ENCODE peak calls at places on chromosomes 13 and 19, in eight cellular contexts. Y, J, Q, S, F, H, M and A are unnamed samples.

GRCh38 chr13:41634407-41634806 is 177.1 kb downstream of the RGCC start:
- DNase-seq in H (no peak), J (no peak), S (no peak), M (no peak), Q (no peak), F (no peak), Y (no peak), A (no peak)

GRCh38 chr19:39949026-39949747 is 14.8 kb upstream of the FCGBP start:
- DNase-seq in H (no peak), F (no peak), Y (no peak), Q (peak), M (no peak), S (no peak), J (no peak), A (no peak)

GRCh38 chr19:1087813-1088418 is 7.3 kb downstream of the POLR2E start:
- DNase-seq in S (no peak), F (no peak), Y (no peak), H (no peak), M (no peak), J (no peak), Q (no peak), A (no peak)

GRCh38 chr13:110925023-110925608 is 10.2 kb upstream of the ANKRD10 start:
- DNase-seq in J (no peak), Y (no peak), F (peak), H (no peak), Q (no peak), M (no peak), S (no peak), A (no peak)

GRCh38 chr13:78102121-78102677 is 183.6 kb upstream of the EDNRB start:
- DNase-seq in Q (no peak), S (peak), F (no peak), M (no peak), Y (no peak), H (no peak), J (peak), A (peak)

GRCh38 chr13:82912564-82912963 is 969.7 kb downstream of the SLITRK1 start:
- DNase-seq in F (no peak), Q (no peak), S (no peak), M (no peak), H (no peak), J (no peak), Y (no peak), A (no peak)

GRCh38 chr19:40281381-40282208 is 3.5 kb downstream of the AKT2 start:
- DNase-seq in Q (no peak), F (peak), J (no peak), S (no peak), Y (no peak), H (no peak), M (no peak), A (no peak)

GRCh38 chr19:58581227-58582141 is 8.3 kb upstream of the MZF1 start:
- DNase-seq in F (peak), S (peak), H (peak), Q (peak), Y (peak), J (peak), M (peak), A (peak)

GRCh38 chr13:71759506-71760225 is 107.3 kb downstream of the DACH1 start:
- DNase-seq in J (no peak), H (no peak), Q (no peak), M (no peak), F (peak), Y (no peak), S (no peak), A (no peak)

GRCh38 chr13:20940083-20940482 is 37.5 kb upstream of the XPO4 start:
- DNase-seq in J (no peak), F (no peak), Q (no peak), S (peak), H (no peak), M (no peak), Y (no peak), A (no peak)

GRCh38 chr13:56558698-56559320 is 581.9 kb upstream of the PRR20A start:
- DNase-seq in F (no peak), M (peak), H (no peak), J (no peak), Y (no peak), Q (no peak), S (no peak), A (no peak)

GRCh38 chr13:110150384-110151091 is 156.4 kb downstream of the COL4A1 start:
- DNase-seq in J (no peak), M (no peak), Y (no peak), H (no peak), Q (no peak), F (no peak), S (no peak), A (no peak)

GRCh38 chr13:44024496-44025155 is 144.9 kb downstream of the LACC1 start:
- DNase-seq in Q (no peak), S (no peak), H (no peak), J (no peak), M (no peak), Y (no peak), F (no peak), A (peak)

GRCh38 chr13:31896427-31896826 is 135.1 kb upstream of the FRY start:
- DNase-seq in Y (peak), S (peak), H (no peak), F (peak), Q (no peak), J (no peak), M (no peak), A (peak)

GRCh38 chr19:49327878-49328544 is 3.0 kb upstream of the SLC6A16 start:
- DNase-seq in H (peak), M (no peak), S (no peak), Q (no peak), Y (no peak), J (no peak), F (peak), A (peak)
- TF ChIP-seq CTCF in H (peak), M (peak), S (peak), Q (peak), Y (peak), J (peak), F (peak), A (peak)

GRCh38 chr19:2524840-2525723 is 49.2 kb downstream of the GADD45B start:
- DNase-seq in M (no peak), Q (no peak), F (peak), Y (no peak), S (peak), J (no peak), H (no peak), A (peak)

GRCh38 chr19:2527716-2528115 is 51.8 kb downstream of the GADD45B start:
- DNase-seq in H (no peak), S (no peak), Y (no peak), Q (no peak), J (no peak), F (no peak), M (no peak), A (no peak)

GRCh38 chr19:2527171-2527570 is 51.2 kb downstream of the GADD45B start:
- DNase-seq in J (no peak), F (no peak), Q (no peak), H (no peak), S (no peak), Y (no peak), M (no peak), A (no peak)

GRCh38 chr19:2524361-2524839 is 48.5 kb downstream of the GADD45B start:
- DNase-seq in M (no peak), S (no peak), Q (no peak), H (no peak), J (no peak), Y (no peak), F (no peak), A (no peak)

GRCh38 chr19:2523630-2524311 is 47.8 kb downstream of the GADD45B start:
- DNase-seq in Q (no peak), S (peak), M (no peak), Y (no peak), H (no peak), J (no peak), F (peak), A (no peak)
- TF ChIP-seq CTCF in Q (peak), S (peak), M (no peak), Y (no peak), H (no peak), J (no peak), F (peak), A (no peak)

DNA sequence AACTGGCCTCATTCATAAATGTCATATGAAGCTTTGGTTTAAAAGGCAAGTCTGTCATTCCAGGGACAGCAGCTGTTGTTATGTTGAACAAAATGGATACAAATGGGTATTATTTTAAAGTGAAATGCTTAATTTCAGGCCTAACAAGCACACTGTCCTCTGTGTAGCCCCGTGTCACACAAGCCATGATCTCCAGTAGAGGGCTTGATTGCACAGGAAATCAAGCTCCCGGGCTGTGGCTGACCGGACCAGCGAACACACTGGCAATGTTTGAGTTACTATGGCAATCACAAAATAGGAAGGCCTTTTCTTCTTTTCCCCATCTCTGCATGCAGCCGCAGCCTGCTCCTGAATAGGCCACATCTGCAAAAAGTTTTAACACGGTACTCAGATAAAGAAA is 64.0 kb upstream of the GSX1 start:
- DNase-seq in Y (no peak), Q (no peak), F (no peak), S (no peak), H (no peak), J (no peak), M (no peak), A (no peak)
- TF ChIP-seq CTCF in Y (no peak), Q (no peak), F (no peak), S (no peak), H (no peak), J (no peak), M (no peak), A (no peak)

GRCh38 chr13:49869514-49869913 is 66.6 kb downstream of the SPRYD7 start:
- DNase-seq in M (no peak), Q (no peak), S (peak), H (no peak), J (no peak), Y (no peak), F (peak), A (no peak)
- TF ChIP-seq CTCF in M (peak), Q (no peak), S (peak), H (peak), J (no peak), Y (no peak), F (peak), A (no peak)

DNA sequence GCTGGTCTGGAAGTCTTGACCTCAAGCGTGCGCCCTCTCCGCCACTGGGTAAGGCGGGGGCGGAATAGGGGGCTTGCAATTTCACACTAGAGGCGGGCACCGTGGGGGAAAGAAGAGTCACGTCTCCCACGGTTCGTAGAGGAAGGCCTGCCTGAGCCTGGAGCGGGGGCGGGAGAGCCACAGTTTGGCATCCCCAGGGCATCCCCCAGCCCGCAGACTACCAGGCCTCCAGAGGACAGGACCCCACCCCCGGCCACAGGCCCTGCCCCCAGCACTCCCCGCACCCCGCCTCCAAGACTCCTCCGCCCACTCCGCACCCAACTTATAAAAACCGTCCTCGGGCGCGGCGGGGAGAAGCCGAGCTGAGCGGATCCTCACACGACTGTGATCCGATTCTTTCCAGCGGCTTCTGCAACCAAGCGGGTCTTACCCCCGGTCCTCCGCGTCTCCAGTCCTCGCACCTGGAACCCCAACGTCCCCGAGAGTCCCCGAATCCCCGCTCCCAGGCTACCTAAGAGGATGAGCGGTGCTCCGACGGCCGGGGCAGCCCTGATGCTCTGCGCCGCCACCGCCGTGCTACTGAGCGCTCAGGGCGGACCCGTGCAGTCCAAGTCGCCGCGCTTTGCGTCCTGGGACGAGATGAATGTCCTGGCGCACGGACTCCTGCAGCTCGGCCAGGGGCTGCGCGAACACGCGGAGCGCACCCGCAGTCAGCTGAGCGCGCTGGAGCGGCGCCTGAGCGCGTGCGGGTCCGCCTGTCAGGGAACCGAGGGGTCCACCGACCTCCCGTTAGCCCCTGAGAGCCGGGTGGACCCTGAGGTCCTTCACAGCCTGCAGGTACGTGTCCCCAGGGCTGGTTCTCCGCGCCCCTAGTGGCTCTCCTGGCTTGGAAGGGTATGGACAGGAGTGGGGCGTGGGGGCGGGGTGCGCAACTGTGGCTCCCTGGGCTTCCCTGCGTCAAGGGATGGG is at the start of gene ANGPTL4:
- DNase-seq in J (peak), H (peak), Y (peak), S (peak), Q (peak), M (no peak), F (peak), A (peak)
- TF ChIP-seq CTCF in J (no peak), H (no peak), Y (no peak), S (peak), Q (no peak), M (no peak), F (no peak), A (no peak)